ENCODE peak calls at places on chromosomes 7 and 10, in seven cellular contexts. One of them, this sample, is unnamed.

GRCh38 chr10:36504752-36505151 is 620.6 kb upstream of the ANKRD30A start:
- DNase-seq in breast epithelium: no peak
- DNase-seq in sigmoid colon: no peak
- DNase-seq in transverse colon: no peak
- DNase-seq in heart left ventricle: no peak
- DNase-seq in stomach: no peak
- DNase-seq in tibial nerve: no peak
- DNase-seq in this sample: no peak

GRCh38 chr10:106189254-106189653 is 975.3 kb downstream of the SORCS1 start:
- DNase-seq in breast epithelium: no peak
- DNase-seq in sigmoid colon: no peak
- DNase-seq in transverse colon: no peak
- DNase-seq in heart left ventricle: no peak
- DNase-seq in stomach: peak; percentile 26
- DNase-seq in tibial nerve: no peak
- DNase-seq in this sample: no peak

GRCh38 chr7:105198223-105198622 is 184.2 kb downstream of the KMT2E start:
- DNase-seq in breast epithelium: no peak
- DNase-seq in sigmoid colon: no peak
- DNase-seq in transverse colon: no peak
- DNase-seq in heart left ventricle: no peak
- DNase-seq in stomach: no peak
- DNase-seq in tibial nerve: no peak
- DNase-seq in this sample: no peak

GRCh38 chr7:97090761-97091353 is 26.6 kb upstream of the SDHAF3 start:
- DNase-seq in breast epithelium: no peak
- DNase-seq in sigmoid colon: no peak
- DNase-seq in transverse colon: no peak
- DNase-seq in heart left ventricle: no peak
- DNase-seq in stomach: no peak
- DNase-seq in tibial nerve: no peak
- DNase-seq in this sample: no peak

GRCh38 chr7:15130666-15131541 is 228.4 kb upstream of the DGKB start:
- DNase-seq in breast epithelium: no peak
- DNase-seq in sigmoid colon: no peak
- DNase-seq in transverse colon: no peak
- DNase-seq in heart left ventricle: no peak
- DNase-seq in stomach: no peak
- DNase-seq in tibial nerve: no peak
- DNase-seq in this sample: no peak

GRCh38 chr7:23873306-23873705 is 163.3 kb downstream of the STK31 start:
- DNase-seq in breast epithelium: no peak
- DNase-seq in sigmoid colon: no peak
- DNase-seq in transverse colon: no peak
- DNase-seq in heart left ventricle: no peak
- DNase-seq in stomach: no peak
- DNase-seq in tibial nerve: no peak
- DNase-seq in this sample: no peak

GRCh38 chr7:99928994-99929729 is at the start of gene GJC3:
- DNase-seq in breast epithelium: peak; percentile 62
- DNase-seq in sigmoid colon: peak; percentile 71
- DNase-seq in transverse colon: peak; percentile 53
- DNase-seq in heart left ventricle: peak; percentile 80
- DNase-seq in stomach: peak; percentile 48
- DNase-seq in tibial nerve: no peak
- DNase-seq in this sample: peak; percentile 86

GRCh38 chr7:134792968-134793367 is 13.5 kb downstream of the CALD1 start:
- DNase-seq in breast epithelium: no peak
- DNase-seq in sigmoid colon: no peak
- DNase-seq in transverse colon: peak; percentile 13
- DNase-seq in heart left ventricle: peak; percentile 43
- DNase-seq in stomach: no peak
- DNase-seq in tibial nerve: no peak
- DNase-seq in this sample: no peak

GRCh38 chr10:68562666-68563522 is 2.8 kb downstream of the TET1 start:
- DNase-seq in breast epithelium: no peak
- DNase-seq in sigmoid colon: no peak
- DNase-seq in transverse colon: no peak
- DNase-seq in heart left ventricle: no peak
- DNase-seq in stomach: no peak
- DNase-seq in tibial nerve: no peak
- DNase-seq in this sample: no peak

GRCh38 chr10:132351611-132352010 is 19.6 kb downstream of the LRRC27 start:
- DNase-seq in breast epithelium: no peak
- DNase-seq in sigmoid colon: peak; percentile 29
- DNase-seq in transverse colon: no peak
- DNase-seq in heart left ventricle: no peak
- DNase-seq in stomach: no peak
- DNase-seq in tibial nerve: no peak
- DNase-seq in this sample: peak; percentile 65

GRCh38 chr7:106085015-106085414 is 27.1 kb downstream of the SYPL1 start:
- DNase-seq in breast epithelium: no peak
- DNase-seq in sigmoid colon: no peak
- DNase-seq in transverse colon: no peak
- DNase-seq in heart left ventricle: no peak
- DNase-seq in stomach: no peak
- DNase-seq in tibial nerve: no peak
- DNase-seq in this sample: no peak

GRCh38 chr7:41298343-41298875 is 404.5 kb downstream of the INHBA start:
- DNase-seq in breast epithelium: no peak
- DNase-seq in sigmoid colon: no peak
- DNase-seq in transverse colon: no peak
- DNase-seq in heart left ventricle: no peak
- DNase-seq in stomach: no peak
- DNase-seq in tibial nerve: no peak
- DNase-seq in this sample: no peak

GRCh38 chr10:62772186-62772950 is 32.2 kb upstream of the ADO start:
- DNase-seq in breast epithelium: no peak
- DNase-seq in sigmoid colon: no peak
- DNase-seq in transverse colon: no peak
- DNase-seq in heart left ventricle: no peak
- DNase-seq in stomach: no peak
- DNase-seq in tibial nerve: no peak
- DNase-seq in this sample: no peak

GRCh38 chr7:100431286-100431735 is 1.7 kb downstream of the MEPCE start:
- DNase-seq in breast epithelium: no peak
- DNase-seq in sigmoid colon: peak; percentile 70
- DNase-seq in transverse colon: no peak
- DNase-seq in heart left ventricle: no peak
- DNase-seq in stomach: no peak
- DNase-seq in tibial nerve: no peak
- DNase-seq in this sample: peak; percentile 84

DNA sequence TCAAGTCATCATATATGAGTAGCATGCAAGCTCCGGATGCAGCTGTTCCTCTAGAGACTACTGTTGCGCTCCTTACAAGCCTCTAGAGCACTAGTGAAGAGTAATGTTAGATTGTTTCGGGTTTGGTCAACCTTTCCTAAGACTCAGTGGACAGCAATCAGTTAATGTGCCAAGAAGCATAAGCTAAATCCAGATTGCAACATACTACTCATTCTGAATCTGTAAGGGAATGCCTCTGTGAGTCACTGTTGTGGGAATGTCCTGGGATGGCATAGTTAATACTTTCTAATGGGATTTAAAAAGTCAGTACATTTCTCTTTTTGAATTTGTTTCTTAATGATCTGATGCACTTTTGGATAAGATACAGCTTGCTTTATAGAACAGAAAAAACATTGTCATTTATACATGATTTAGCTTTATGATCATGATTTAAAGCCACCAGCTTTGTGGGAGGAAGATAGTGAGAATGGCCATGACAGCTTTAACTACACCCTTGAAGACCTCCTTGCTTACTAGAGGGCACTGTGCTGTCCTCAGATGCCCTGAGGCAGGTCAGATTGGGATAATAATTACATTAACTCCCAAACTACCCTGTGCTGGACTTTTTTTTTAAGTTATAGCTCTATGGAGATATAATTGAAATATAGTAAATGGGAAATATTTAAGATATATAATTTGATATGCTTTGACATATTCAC is 138.4 kb downstream of the SDK1 start:
- DNase-seq in breast epithelium: no peak
- DNase-seq in sigmoid colon: no peak
- DNase-seq in transverse colon: no peak
- DNase-seq in heart left ventricle: no peak
- DNase-seq in stomach: no peak
- DNase-seq in tibial nerve: no peak
- DNase-seq in this sample: no peak
- H3K27ac ChIP-seq in breast epithelium: no peak overlapping the region
- H3K27ac ChIP-seq in sigmoid colon: no peak overlapping the region
- H3K27ac ChIP-seq in transverse colon: no peak overlapping the region
- H3K27ac ChIP-seq in heart left ventricle: no peak overlapping the region
- H3K27ac ChIP-seq in stomach: no peak overlapping the region
- H3K27ac ChIP-seq in tibial nerve: no peak overlapping the region
- H3K27ac ChIP-seq in this sample: no peak overlapping the region

DNA sequence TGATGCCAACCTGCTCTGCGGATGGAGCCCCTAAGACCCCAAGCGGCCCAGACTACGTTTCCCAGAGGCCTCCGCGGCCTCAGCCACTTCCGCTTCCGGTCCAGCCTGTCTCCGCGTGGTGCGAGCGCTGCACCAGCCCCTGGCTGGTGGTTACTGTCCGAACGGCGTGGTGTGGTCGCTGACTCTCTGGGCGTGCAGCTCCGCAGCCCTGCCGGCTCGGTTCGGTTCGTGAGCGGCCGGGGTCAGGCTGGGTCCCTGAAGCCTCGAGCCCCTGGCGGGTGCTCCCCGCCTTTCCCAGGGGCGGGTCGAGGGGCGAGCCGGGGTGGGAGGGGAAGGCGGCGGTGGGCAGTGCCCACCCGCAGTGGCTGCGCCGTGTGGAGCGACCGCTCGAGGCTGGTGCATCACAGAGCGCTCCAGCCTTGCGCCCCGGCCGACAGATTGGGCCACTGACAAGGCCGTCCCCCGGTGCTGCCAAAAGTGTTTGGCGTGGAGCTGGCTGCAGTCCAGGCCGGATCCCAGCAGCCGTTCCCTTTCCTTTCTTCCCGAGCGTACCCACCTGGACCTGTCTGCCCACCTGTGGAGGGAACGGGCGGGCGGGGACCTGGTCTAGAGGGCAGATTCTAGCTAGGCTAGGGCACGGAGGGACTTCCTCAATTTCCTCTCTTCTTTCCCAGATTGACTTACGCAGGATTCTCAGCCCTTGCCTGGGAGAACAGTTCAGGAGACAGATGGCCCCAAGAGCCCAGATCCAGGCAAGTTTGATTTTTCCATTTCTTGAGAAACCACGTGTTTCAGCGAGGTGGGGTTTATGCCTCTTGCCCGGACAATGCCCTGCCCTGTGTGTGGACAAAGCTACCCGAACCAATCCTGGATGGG is at the start of gene ZNF485:
- DNase-seq in breast epithelium: no peak
- DNase-seq in sigmoid colon: peak; percentile 81
- DNase-seq in transverse colon: peak; percentile 69
- DNase-seq in heart left ventricle: peak; percentile 72
- DNase-seq in stomach: peak; percentile 70
- DNase-seq in tibial nerve: peak; percentile 27
- DNase-seq in this sample: peak; percentile 94
- TF ChIP-seq POLR2A in breast epithelium: no peak
- TF ChIP-seq POLR2A in sigmoid colon: no peak
- TF ChIP-seq POLR2A in transverse colon: peak; percentile 31
- TF ChIP-seq POLR2A in heart left ventricle: peak; percentile 38
- TF ChIP-seq POLR2A in stomach: no peak
- TF ChIP-seq POLR2A in tibial nerve: peak; percentile 23
- TF ChIP-seq POLR2A in this sample: no peak

GRCh38 chr7:3241686-3242258 is 59.3 kb upstream of the SDK1 start:
- DNase-seq in breast epithelium: no peak
- DNase-seq in sigmoid colon: no peak
- DNase-seq in transverse colon: no peak
- DNase-seq in heart left ventricle: no peak
- DNase-seq in stomach: no peak
- DNase-seq in tibial nerve: no peak
- DNase-seq in this sample: no peak

GRCh38 chr7:3243680-3244079 is 57.4 kb upstream of the SDK1 start:
- DNase-seq in breast epithelium: no peak
- DNase-seq in sigmoid colon: no peak
- DNase-seq in transverse colon: no peak
- DNase-seq in heart left ventricle: no peak
- DNase-seq in stomach: no peak
- DNase-seq in tibial nerve: no peak
- DNase-seq in this sample: no peak

GRCh38 chr7:3242398-3242972 is 58.6 kb upstream of the SDK1 start:
- DNase-seq in breast epithelium: no peak
- DNase-seq in sigmoid colon: no peak
- DNase-seq in transverse colon: no peak
- DNase-seq in heart left ventricle: no peak
- DNase-seq in stomach: no peak
- DNase-seq in tibial nerve: no peak
- DNase-seq in this sample: no peak

GRCh38 chr7:3244241-3244814 is 56.7 kb upstream of the SDK1 start:
- DNase-seq in breast epithelium: no peak
- DNase-seq in sigmoid colon: no peak
- DNase-seq in transverse colon: no peak
- DNase-seq in heart left ventricle: no peak
- DNase-seq in stomach: no peak
- DNase-seq in tibial nerve: no peak
- DNase-seq in this sample: no peak

GRCh38 chr7:3243256-3243655 is 57.8 kb upstream of the SDK1 start:
- DNase-seq in breast epithelium: no peak
- DNase-seq in sigmoid colon: no peak
- DNase-seq in transverse colon: no peak
- DNase-seq in heart left ventricle: no peak
- DNase-seq in stomach: no peak
- DNase-seq in tibial nerve: no peak
- DNase-seq in this sample: no peak
- H3K27ac ChIP-seq in breast epithelium: no peak overlapping the region
- H3K27ac ChIP-seq in sigmoid colon: no peak overlapping the region
- H3K27ac ChIP-seq in transverse colon: no peak overlapping the region
- H3K27ac ChIP-seq in heart left ventricle: no peak overlapping the region
- H3K27ac ChIP-seq in stomach: no peak overlapping the region
- H3K27ac ChIP-seq in tibial nerve: no peak overlapping the region
- H3K27ac ChIP-seq in this sample: no peak overlapping the region

DNA sequence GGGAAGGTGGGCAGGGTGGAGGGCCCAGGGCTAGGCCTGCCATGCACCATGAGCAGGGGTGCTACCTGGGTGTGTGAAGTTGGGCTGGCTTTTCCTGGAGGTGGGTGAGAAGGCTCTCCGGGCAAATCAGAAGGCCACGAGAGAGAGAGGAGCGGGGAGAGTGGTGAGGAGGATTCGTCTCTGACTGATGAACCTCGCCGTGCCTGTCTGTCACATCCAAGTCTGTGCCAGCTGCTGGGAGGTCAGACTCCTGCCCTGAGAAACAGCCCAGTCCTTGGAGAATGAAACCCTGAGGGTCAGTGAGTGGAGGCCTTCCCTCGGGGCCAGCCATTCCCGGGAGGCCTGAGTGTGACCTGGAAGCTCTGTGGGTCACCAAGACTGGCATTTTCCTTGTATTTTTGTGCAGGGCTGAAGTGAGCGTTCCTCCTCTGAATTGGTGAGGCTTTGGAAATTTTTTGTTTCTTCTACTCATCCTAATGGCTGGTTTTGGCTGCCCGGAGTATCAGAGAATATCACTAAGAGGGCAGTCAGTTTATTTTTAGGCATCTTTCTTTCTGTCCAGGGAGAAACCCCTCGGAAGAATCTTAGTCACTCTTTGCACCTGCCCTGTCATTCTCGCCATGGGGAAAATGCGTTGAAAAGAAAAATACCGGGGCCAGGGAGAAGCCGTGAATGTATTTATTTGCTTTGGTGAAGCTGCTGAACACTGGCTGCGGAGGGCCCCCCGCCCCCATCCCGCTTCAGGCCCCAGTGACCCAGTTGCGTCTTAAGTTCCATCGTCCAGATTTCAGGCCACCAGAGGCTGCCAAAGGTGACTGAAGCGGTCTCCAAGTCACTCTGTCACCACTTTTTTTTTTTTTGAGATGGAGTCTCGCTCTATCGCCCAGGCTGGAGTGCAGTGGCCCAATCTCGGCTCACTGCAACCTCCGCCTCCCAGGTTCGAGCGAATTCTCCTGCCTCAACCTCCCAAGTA is 6.5 kb upstream of the AP5Z1 start:
- DNase-seq in breast epithelium: no peak
- DNase-seq in sigmoid colon: no peak
- DNase-seq in transverse colon: no peak
- DNase-seq in heart left ventricle: peak; percentile 5
- DNase-seq in stomach: no peak
- DNase-seq in tibial nerve: no peak
- DNase-seq in this sample: no peak
- TF ChIP-seq POLR2A in breast epithelium: no peak
- TF ChIP-seq POLR2A in sigmoid colon: no peak
- TF ChIP-seq POLR2A in transverse colon: no peak
- TF ChIP-seq POLR2A in heart left ventricle: no peak
- TF ChIP-seq POLR2A in stomach: no peak
- TF ChIP-seq POLR2A in tibial nerve: no peak
- TF ChIP-seq POLR2A in this sample: no peak